ENCODE peak calls at places on chromosomes 11 and 22, in seven cellular contexts. One of them, this sample, is unnamed.

GRCh38 chr11:78417175-78417887 is at the start of gene GAB2:
- DNase-seq in suprapubic skin: no peak
- DNase-seq in substantia nigra: no peak
- DNase-seq in T-helper 9 cell: peak
- DNase-seq in A172: no peak
- DNase-seq in erythroblast: no peak
- DNase-seq in NCI-H460: no peak
- DNase-seq in this sample: no peak

GRCh38 chr22:38417252-38418060 is 37.5 kb downstream of the KCNJ4 start:
- DNase-seq in suprapubic skin: peak
- DNase-seq in substantia nigra: no peak
- DNase-seq in T-helper 9 cell: no peak
- DNase-seq in A172: no peak
- DNase-seq in erythroblast: no peak
- DNase-seq in NCI-H460: no peak
- DNase-seq in this sample: no peak

GRCh38 chr11:63672934-63673539 is 1.9 kb upstream of the ATL3 start:
- DNase-seq in erythroblast: no peak
- DNase-seq in T-helper 9 cell: no peak
- DNase-seq in substantia nigra: no peak
- DNase-seq in suprapubic skin: no peak
- DNase-seq in NCI-H460: no peak
- DNase-seq in A172: no peak
- DNase-seq in this sample: no peak

GRCh38 chr11:70737816-70738630 is 339.7 kb downstream of the CTTN start:
- DNase-seq in T-helper 9 cell: no peak
- DNase-seq in erythroblast: no peak
- DNase-seq in suprapubic skin: no peak
- DNase-seq in A172: no peak
- DNase-seq in NCI-H460: no peak
- DNase-seq in substantia nigra: no peak
- DNase-seq in this sample: no peak

GRCh38 chr11:20119315-20119714 is 41.0 kb downstream of the DBX1 start:
- DNase-seq in A172: no peak
- DNase-seq in erythroblast: no peak
- DNase-seq in NCI-H460: no peak
- DNase-seq in T-helper 9 cell: no peak
- DNase-seq in suprapubic skin: no peak
- DNase-seq in substantia nigra: no peak
- DNase-seq in this sample: no peak

GRCh38 chr22:20567371-20567847 is 60.0 kb downstream of the MED15 start:
- DNase-seq in NCI-H460: no peak
- DNase-seq in A172: peak
- DNase-seq in T-helper 9 cell: no peak
- DNase-seq in suprapubic skin: no peak
- DNase-seq in erythroblast: no peak
- DNase-seq in substantia nigra: no peak
- DNase-seq in this sample: no peak

GRCh38 chr22:40855960-40856512 is 403 bp downstream of the ST13 start:
- DNase-seq in erythroblast: peak
- DNase-seq in suprapubic skin: no peak
- DNase-seq in T-helper 9 cell: no peak
- DNase-seq in A172: no peak
- DNase-seq in NCI-H460: no peak
- DNase-seq in substantia nigra: peak
- DNase-seq in this sample: peak

GRCh38 chr11:69009441-69010211 is 3.4 kb downstream of the MRGPRF start:
- DNase-seq in A172: no peak
- DNase-seq in suprapubic skin: no peak
- DNase-seq in erythroblast: no peak
- DNase-seq in T-helper 9 cell: no peak
- DNase-seq in substantia nigra: no peak
- DNase-seq in NCI-H460: no peak
- DNase-seq in this sample: no peak

GRCh38 chr22:29635734-29636357 is 32.4 kb downstream of the NF2 start:
- DNase-seq in A172: peak
- DNase-seq in T-helper 9 cell: no peak
- DNase-seq in erythroblast: peak
- DNase-seq in suprapubic skin: no peak
- DNase-seq in substantia nigra: no peak
- DNase-seq in NCI-H460: peak
- DNase-seq in this sample: peak

GRCh38 chr11:2377511-2378443 is 667 bp downstream of the CD81 start:
- DNase-seq in suprapubic skin: no peak
- DNase-seq in erythroblast: peak
- DNase-seq in substantia nigra: no peak
- DNase-seq in A172: peak
- DNase-seq in T-helper 9 cell: peak
- DNase-seq in NCI-H460: no peak
- DNase-seq in this sample: peak

GRCh38 chr22:19576460-19577421 is 52.5 kb upstream of the CLDN5 start:
- DNase-seq in substantia nigra: no peak
- DNase-seq in A172: peak
- DNase-seq in NCI-H460: no peak
- DNase-seq in suprapubic skin: no peak
- DNase-seq in erythroblast: no peak
- DNase-seq in T-helper 9 cell: no peak
- DNase-seq in this sample: no peak

GRCh38 chr11:16772141-16772512 is 33.7 kb downstream of the C11orf58 start:
- DNase-seq in suprapubic skin: no peak
- DNase-seq in A172: no peak
- DNase-seq in substantia nigra: no peak
- DNase-seq in T-helper 9 cell: no peak
- DNase-seq in NCI-H460: no peak
- DNase-seq in erythroblast: no peak
- DNase-seq in this sample: no peak

GRCh38 chr11:72932132-72932570 is 117.9 kb downstream of the ATG16L2 start:
- DNase-seq in T-helper 9 cell: no peak
- DNase-seq in erythroblast: no peak
- DNase-seq in NCI-H460: no peak
- DNase-seq in suprapubic skin: no peak
- DNase-seq in substantia nigra: no peak
- DNase-seq in A172: no peak
- DNase-seq in this sample: no peak

GRCh38 chr22:30423296-30423958 is 2.1 kb upstream of the MTFP1 start:
- DNase-seq in erythroblast: peak
- DNase-seq in substantia nigra: no peak
- DNase-seq in A172: no peak
- DNase-seq in T-helper 9 cell: peak
- DNase-seq in suprapubic skin: peak
- DNase-seq in NCI-H460: no peak
- DNase-seq in this sample: no peak

GRCh38 chr11:100831929-100832480 is 144.9 kb downstream of the ARHGAP42 start:
- DNase-seq in NCI-H460: no peak
- DNase-seq in A172: no peak
- DNase-seq in erythroblast: no peak
- DNase-seq in substantia nigra: no peak
- DNase-seq in T-helper 9 cell: no peak
- DNase-seq in suprapubic skin: no peak
- DNase-seq in this sample: peak

GRCh38 chr22:49616356-49617231 is 211.1 kb downstream of the BRD1 start:
- DNase-seq in suprapubic skin: no peak
- DNase-seq in T-helper 9 cell: no peak
- DNase-seq in A172: no peak
- DNase-seq in erythroblast: no peak
- DNase-seq in substantia nigra: no peak
- DNase-seq in NCI-H460: no peak
- DNase-seq in this sample: no peak

GRCh38 chr11:123481647-123482046 is 51.6 kb downstream of the GRAMD1B start:
- DNase-seq in NCI-H460: no peak
- DNase-seq in suprapubic skin: no peak
- DNase-seq in substantia nigra: no peak
- DNase-seq in erythroblast: no peak
- DNase-seq in T-helper 9 cell: no peak
- DNase-seq in A172: no peak
- DNase-seq in this sample: no peak

GRCh38 chr22:42256930-42257329 is 13.5 kb downstream of the TCF20 start:
- DNase-seq in T-helper 9 cell: no peak
- DNase-seq in A172: no peak
- DNase-seq in substantia nigra: no peak
- DNase-seq in suprapubic skin: no peak
- DNase-seq in NCI-H460: no peak
- DNase-seq in erythroblast: no peak
- DNase-seq in this sample: no peak

GRCh38 chr11:12995211-12995610 is 13.9 kb upstream of the RASSF10 start:
- DNase-seq in suprapubic skin: no peak
- DNase-seq in substantia nigra: no peak
- DNase-seq in erythroblast: no peak
- DNase-seq in A172: no peak
- DNase-seq in NCI-H460: no peak
- DNase-seq in T-helper 9 cell: no peak
- DNase-seq in this sample: peak

GRCh38 chr11:57399221-57399620 is 8.8 kb upstream of the PRG2 start:
- DNase-seq in NCI-H460: no peak
- DNase-seq in T-helper 9 cell: no peak
- DNase-seq in A172: peak
- DNase-seq in suprapubic skin: no peak
- DNase-seq in substantia nigra: no peak
- DNase-seq in erythroblast: no peak
- DNase-seq in this sample: no peak

GRCh38 chr11:33920838-33921613 is 29.1 kb upstream of the LMO2 start:
- DNase-seq in A172: no peak
- DNase-seq in substantia nigra: no peak
- DNase-seq in suprapubic skin: no peak
- DNase-seq in erythroblast: no peak
- DNase-seq in T-helper 9 cell: no peak
- DNase-seq in NCI-H460: no peak
- DNase-seq in this sample: no peak

GRCh38 chr22:20463324-20464095 is 25.9 kb upstream of the SCARF2 start:
- DNase-seq in T-helper 9 cell: no peak
- DNase-seq in NCI-H460: no peak
- DNase-seq in erythroblast: no peak
- DNase-seq in suprapubic skin: no peak
- DNase-seq in A172: no peak
- DNase-seq in substantia nigra: no peak
- DNase-seq in this sample: no peak

GRCh38 chr22:31958625-31959239 is 14.4 kb downstream of the YWHAH start:
- DNase-seq in suprapubic skin: no peak
- DNase-seq in T-helper 9 cell: peak
- DNase-seq in A172: no peak
- DNase-seq in erythroblast: no peak
- DNase-seq in NCI-H460: no peak
- DNase-seq in substantia nigra: no peak
- DNase-seq in this sample: no peak

GRCh38 chr11:2387266-2387982 is 10.3 kb downstream of the CD81 start:
- DNase-seq in erythroblast: no peak
- DNase-seq in NCI-H460: no peak
- DNase-seq in substantia nigra: no peak
- DNase-seq in A172: peak
- DNase-seq in T-helper 9 cell: no peak
- DNase-seq in suprapubic skin: no peak
- DNase-seq in this sample: no peak

GRCh38 chr11:28048812-28049211 is 59.1 kb downstream of the KIF18A start:
- DNase-seq in substantia nigra: no peak
- DNase-seq in A172: peak
- DNase-seq in suprapubic skin: no peak
- DNase-seq in erythroblast: no peak
- DNase-seq in T-helper 9 cell: no peak
- DNase-seq in NCI-H460: no peak
- DNase-seq in this sample: no peak

GRCh38 chr11:27119396-27119795 is 78.8 kb downstream of the BBOX1 start:
- DNase-seq in substantia nigra: no peak
- DNase-seq in A172: no peak
- DNase-seq in T-helper 9 cell: no peak
- DNase-seq in erythroblast: no peak
- DNase-seq in suprapubic skin: no peak
- DNase-seq in NCI-H460: no peak
- DNase-seq in this sample: no peak

GRCh38 chr22:45626198-45626651 is 45.4 kb upstream of the ATXN10 start:
- DNase-seq in erythroblast: no peak
- DNase-seq in A172: no peak
- DNase-seq in T-helper 9 cell: no peak
- DNase-seq in suprapubic skin: no peak
- DNase-seq in substantia nigra: no peak
- DNase-seq in NCI-H460: no peak
- DNase-seq in this sample: no peak

GRCh38 chr22:27494821-27495220 is 306.7 kb downstream of the MN1 start:
- DNase-seq in erythroblast: no peak
- DNase-seq in T-helper 9 cell: no peak
- DNase-seq in substantia nigra: no peak
- DNase-seq in A172: no peak
- DNase-seq in NCI-H460: no peak
- DNase-seq in suprapubic skin: no peak
- DNase-seq in this sample: no peak

This sample was measured in cardiac muscle cell.